ENCODE peak calls at places on chromosomes 7 and 10, in seven cellular contexts. One of them, this sample, is unnamed.
A peak's percentile ranks its signal among the peaks of the same experiment; 100 is the strongest.

GRCh38 chr7:68925241-68925640 is 673.0 kb upstream of the AUTS2 start:
- DNase-seq in transverse colon: no peak
- DNase-seq in K562: no peak
- DNase-seq in thyroid gland: no peak
- DNase-seq in uterus: no peak
- DNase-seq in spleen: no peak
- DNase-seq in stomach: no peak
- DNase-seq in this sample: no peak

GRCh38 chr10:35875281-35875680 is 233.2 kb upstream of the FZD8 start:
- DNase-seq in spleen: no peak
- DNase-seq in K562: no peak
- DNase-seq in thyroid gland: peak; percentile 48
- DNase-seq in stomach: no peak
- DNase-seq in transverse colon: no peak
- DNase-seq in uterus: peak; percentile 27
- DNase-seq in this sample: no peak

GRCh38 chr7:68317476-68317875 is 1280.8 kb upstream of the AUTS2 start:
- DNase-seq in K562: no peak
- DNase-seq in thyroid gland: peak; percentile 29
- DNase-seq in stomach: no peak
- DNase-seq in spleen: no peak
- DNase-seq in uterus: no peak
- DNase-seq in transverse colon: no peak
- DNase-seq in this sample: no peak

GRCh38 chr7:56091591-56091990 is 1.2 kb downstream of the PHKG1 start:
- DNase-seq in transverse colon: peak; percentile 24
- DNase-seq in thyroid gland: peak; percentile 55
- DNase-seq in uterus: no peak
- DNase-seq in stomach: no peak
- DNase-seq in spleen: no peak
- DNase-seq in K562: no peak
- DNase-seq in this sample: peak; percentile 84

GRCh38 chr7:139183878-139184338 is 47.1 kb upstream of the UBN2 start:
- DNase-seq in uterus: no peak
- DNase-seq in K562: peak; percentile 89
- DNase-seq in stomach: no peak
- DNase-seq in spleen: no peak
- DNase-seq in thyroid gland: no peak
- DNase-seq in transverse colon: no peak
- DNase-seq in this sample: no peak

GRCh38 chr10:3217853-3218252 is 45.3 kb upstream of the PITRM1 start:
- DNase-seq in uterus: no peak
- DNase-seq in thyroid gland: no peak
- DNase-seq in spleen: no peak
- DNase-seq in K562: no peak
- DNase-seq in transverse colon: no peak
- DNase-seq in stomach: no peak
- DNase-seq in this sample: no peak

GRCh38 chr10:29917311-29917710 is 142.1 kb downstream of the JCAD start:
- DNase-seq in spleen: no peak
- DNase-seq in uterus: no peak
- DNase-seq in K562: no peak
- DNase-seq in stomach: peak; percentile 27
- DNase-seq in thyroid gland: no peak
- DNase-seq in transverse colon: no peak
- DNase-seq in this sample: no peak

GRCh38 chr7:141053626-141054025 is 20.2 kb upstream of the TMEM178B start:
- DNase-seq in uterus: no peak
- DNase-seq in transverse colon: no peak
- DNase-seq in spleen: no peak
- DNase-seq in thyroid gland: no peak
- DNase-seq in stomach: no peak
- DNase-seq in K562: no peak
- DNase-seq in this sample: no peak

GRCh38 chr7:145718129-145718528 is 398.5 kb upstream of the CNTNAP2 start:
- DNase-seq in K562: no peak
- DNase-seq in spleen: no peak
- DNase-seq in uterus: no peak
- DNase-seq in transverse colon: no peak
- DNase-seq in stomach: no peak
- DNase-seq in thyroid gland: no peak
- DNase-seq in this sample: no peak

GRCh38 chr7:121410829-121411596 is 14.9 kb upstream of the FAM3C start:
- DNase-seq in thyroid gland: no peak
- DNase-seq in uterus: no peak
- DNase-seq in transverse colon: no peak
- DNase-seq in K562: peak; percentile 83
- DNase-seq in stomach: no peak
- DNase-seq in spleen: no peak
- DNase-seq in this sample: no peak

GRCh38 chr7:6495597-6496262 is 48.0 kb upstream of the DAGLB start:
- DNase-seq in K562: no peak
- DNase-seq in uterus: no peak
- DNase-seq in stomach: no peak
- DNase-seq in spleen: no peak
- DNase-seq in thyroid gland: no peak
- DNase-seq in transverse colon: no peak
- DNase-seq in this sample: no peak

GRCh38 chr10:68559872-68560200 is 301 bp upstream of the TET1 start:
- DNase-seq in stomach: no peak
- DNase-seq in transverse colon: no peak
- DNase-seq in uterus: no peak
- DNase-seq in thyroid gland: peak; percentile 2
- DNase-seq in K562: no peak
- DNase-seq in spleen: no peak
- DNase-seq in this sample: peak; percentile 35

GRCh38 chr10:62194924-62195674 is 73.5 kb downstream of the RTKN2 start:
- DNase-seq in uterus: no peak
- DNase-seq in K562: no peak
- DNase-seq in transverse colon: no peak
- DNase-seq in stomach: no peak
- DNase-seq in spleen: no peak
- DNase-seq in thyroid gland: no peak
- DNase-seq in this sample: no peak

GRCh38 chr10:78231930-78232329 is 198.3 kb downstream of the RPS24 start:
- DNase-seq in stomach: no peak
- DNase-seq in K562: peak; percentile 8
- DNase-seq in uterus: no peak
- DNase-seq in transverse colon: no peak
- DNase-seq in thyroid gland: no peak
- DNase-seq in spleen: no peak
- DNase-seq in this sample: no peak

GRCh38 chr10:99906470-99906869 is 103.3 kb downstream of the DNMBP start:
- DNase-seq in transverse colon: no peak
- DNase-seq in uterus: peak; percentile 69
- DNase-seq in K562: peak; percentile 47
- DNase-seq in thyroid gland: no peak
- DNase-seq in spleen: no peak
- DNase-seq in stomach: peak; percentile 52
- DNase-seq in this sample: peak; percentile 41

GRCh38 chr10:88664142-88664541 is at the start of gene LIPF:
- DNase-seq in K562: no peak
- DNase-seq in transverse colon: no peak
- DNase-seq in stomach: no peak
- DNase-seq in thyroid gland: no peak
- DNase-seq in spleen: no peak
- DNase-seq in uterus: no peak
- DNase-seq in this sample: no peak

GRCh38 chr7:101093907-101094306 is 8.6 kb downstream of the TRIM56 start:
- DNase-seq in thyroid gland: no peak
- DNase-seq in transverse colon: no peak
- DNase-seq in uterus: no peak
- DNase-seq in K562: no peak
- DNase-seq in stomach: no peak
- DNase-seq in spleen: no peak
- DNase-seq in this sample: no peak

DNA sequence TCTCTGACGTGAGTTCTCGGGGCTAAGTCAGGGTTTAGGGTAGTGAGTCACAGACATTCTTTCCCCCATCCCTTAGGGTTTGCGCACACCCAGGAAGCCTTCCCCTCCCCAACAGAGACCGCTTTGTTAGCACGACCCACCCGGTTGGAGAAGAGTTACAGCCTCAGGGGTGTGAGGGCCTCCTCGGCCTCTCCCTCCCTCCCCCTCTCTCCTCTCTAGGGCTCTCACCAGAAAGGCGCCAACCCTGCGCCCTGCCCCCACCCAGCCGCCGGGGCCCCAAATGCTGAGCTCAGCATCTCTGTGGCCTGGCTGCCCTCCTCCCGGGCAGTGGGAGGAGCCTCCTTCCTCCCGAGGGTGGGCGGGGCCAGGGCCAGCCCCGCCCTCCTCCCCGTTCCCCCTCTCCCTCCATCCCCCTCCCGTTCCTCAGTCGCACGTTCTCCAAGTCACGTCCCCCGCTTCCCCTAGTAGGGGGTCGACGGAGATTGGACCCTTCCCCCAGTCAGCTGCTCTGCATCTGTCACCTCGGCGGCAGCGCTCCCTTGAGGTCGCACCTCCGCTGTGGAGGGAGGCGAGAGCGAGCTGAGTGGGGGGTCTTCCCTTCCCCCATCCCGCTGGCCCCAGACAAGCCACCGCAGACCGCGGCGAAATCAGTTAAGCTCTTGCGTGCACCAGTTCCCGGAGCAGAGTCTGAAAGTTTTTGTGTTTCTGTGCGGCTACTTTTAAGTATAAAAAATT is 13.0 kb upstream of the DDIT4 start:
- DNase-seq in stomach: peak; percentile 83
- DNase-seq in transverse colon: peak; percentile 90
- DNase-seq in uterus: peak; percentile 91
- DNase-seq in spleen: peak; percentile 97
- DNase-seq in thyroid gland: peak; percentile 85
- DNase-seq in K562: peak; percentile 95
- DNase-seq in this sample: peak; percentile 96
- TF ChIP-seq CTCF in stomach: no peak
- TF ChIP-seq CTCF in transverse colon: no peak
- TF ChIP-seq CTCF in uterus: no peak
- TF ChIP-seq CTCF in spleen: peak; percentile 27
- TF ChIP-seq CTCF in thyroid gland: no peak
- TF ChIP-seq CTCF in K562: no peak
- TF ChIP-seq CTCF in this sample: no peak

DNA sequence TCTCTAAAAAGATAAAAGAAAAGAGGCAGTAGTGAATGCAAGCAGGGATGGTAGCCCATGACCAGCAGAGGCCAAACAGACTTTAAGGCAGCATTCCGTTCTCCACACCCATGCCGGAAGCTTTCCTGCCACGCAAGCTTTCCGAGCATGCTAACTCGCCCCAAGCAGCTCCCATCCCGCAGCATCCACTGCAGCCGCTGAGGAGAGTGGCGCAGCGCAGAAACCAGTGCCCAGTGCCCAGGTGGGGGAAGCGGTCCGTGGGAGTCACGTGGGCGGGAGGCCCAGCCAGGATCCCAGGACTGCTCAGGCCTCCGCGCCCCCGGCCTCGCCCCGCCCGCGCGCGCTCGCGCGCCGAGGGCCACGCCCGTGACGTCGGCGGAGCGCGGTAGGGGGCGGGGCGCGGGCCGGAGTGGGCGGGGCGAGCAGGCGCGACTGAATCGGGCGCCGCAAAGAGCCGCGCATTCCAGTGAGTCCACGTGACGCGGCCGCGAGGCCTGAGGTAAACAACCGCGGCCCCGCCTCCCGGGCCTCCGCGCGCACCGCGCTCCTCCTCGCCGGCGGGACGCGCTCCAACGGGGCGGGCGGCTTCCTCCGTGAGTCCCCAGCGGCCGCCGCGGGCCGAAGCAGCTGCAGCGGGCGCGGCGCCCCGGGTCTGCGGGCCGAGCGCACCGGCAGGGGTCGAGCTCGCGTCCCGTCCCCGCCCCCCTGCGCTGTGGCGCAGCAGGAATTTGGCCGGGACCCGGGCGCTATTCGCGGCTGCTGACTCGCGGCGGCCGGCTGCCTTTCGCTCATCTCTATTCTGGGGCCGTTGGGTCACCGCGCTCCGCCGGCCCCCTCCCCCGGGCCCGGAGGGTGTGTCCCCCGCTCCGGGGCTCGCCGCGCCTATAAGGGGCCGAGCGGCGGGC is at the start of gene OTUD1:
- DNase-seq in uterus: peak; percentile 96
- DNase-seq in stomach: peak; percentile 98
- DNase-seq in thyroid gland: peak; percentile 98
- DNase-seq in transverse colon: peak; percentile 96
- DNase-seq in spleen: peak; percentile 100
- DNase-seq in K562: peak; percentile 93
- DNase-seq in this sample: peak; percentile 95
- TF ChIP-seq POLR2A in uterus: peak; percentile 88
- TF ChIP-seq POLR2A in stomach: no peak
- TF ChIP-seq POLR2A in thyroid gland: no peak
- TF ChIP-seq POLR2A in transverse colon: peak; percentile 62
- TF ChIP-seq POLR2A in spleen: peak; percentile 88
- TF ChIP-seq POLR2A in K562: peak; percentile 48
- TF ChIP-seq POLR2A in this sample: no peak

GRCh38 chr7:90266808-90267207 is 21.8 kb downstream of the CFAP69 start:
- DNase-seq in thyroid gland: no peak
- DNase-seq in spleen: no peak
- DNase-seq in uterus: no peak
- DNase-seq in K562: no peak
- DNase-seq in stomach: no peak
- DNase-seq in transverse colon: no peak
- DNase-seq in this sample: no peak

GRCh38 chr7:90256778-90257177 is 11.8 kb downstream of the CFAP69 start:
- DNase-seq in uterus: no peak
- DNase-seq in K562: no peak
- DNase-seq in transverse colon: no peak
- DNase-seq in thyroid gland: no peak
- DNase-seq in stomach: no peak
- DNase-seq in spleen: no peak
- DNase-seq in this sample: no peak

GRCh38 chr7:90261441-90261840 is 16.5 kb downstream of the CFAP69 start:
- DNase-seq in K562: no peak
- DNase-seq in stomach: no peak
- DNase-seq in transverse colon: no peak
- DNase-seq in spleen: no peak
- DNase-seq in uterus: no peak
- DNase-seq in thyroid gland: no peak
- DNase-seq in this sample: no peak

GRCh38 chr7:90267263-90267858 is 22.4 kb downstream of the CFAP69 start:
- DNase-seq in uterus: no peak
- DNase-seq in transverse colon: no peak
- DNase-seq in thyroid gland: no peak
- DNase-seq in stomach: no peak
- DNase-seq in K562: no peak
- DNase-seq in spleen: no peak
- DNase-seq in this sample: no peak

DNA sequence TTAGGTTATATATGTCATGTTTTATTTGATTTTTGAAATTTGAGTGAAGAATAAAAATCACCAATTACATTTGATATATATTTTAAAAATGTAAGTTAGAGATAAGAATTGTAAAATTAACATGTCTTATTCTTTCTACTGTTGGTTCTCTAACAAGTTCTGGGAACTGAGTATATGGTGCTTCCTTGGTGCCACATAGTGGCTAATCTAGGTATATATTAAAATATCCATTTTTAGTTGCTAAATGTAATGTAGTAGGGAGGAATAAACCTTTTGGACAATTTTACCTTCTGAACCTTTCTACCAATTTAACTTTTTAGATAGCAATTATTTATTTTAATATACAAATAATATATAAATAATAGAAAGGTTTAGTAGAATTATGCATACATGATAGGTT is 17.5 kb downstream of the CFAP69 start:
- DNase-seq in uterus: no peak
- DNase-seq in transverse colon: no peak
- DNase-seq in K562: peak; percentile 30
- DNase-seq in spleen: no peak
- DNase-seq in thyroid gland: no peak
- DNase-seq in stomach: no peak
- DNase-seq in this sample: no peak
- TF ChIP-seq CTCF in uterus: peak; percentile 42
- TF ChIP-seq CTCF in transverse colon: peak; percentile 60
- TF ChIP-seq CTCF in K562: peak; percentile 69
- TF ChIP-seq CTCF in spleen: peak; percentile 34
- TF ChIP-seq CTCF in thyroid gland: peak; percentile 54
- TF ChIP-seq CTCF in stomach: peak; percentile 7
- TF ChIP-seq CTCF in this sample: no peak

GRCh38 chr10:87094373-87095240 is at the start of the genes GLUD1 and SHLD2:
- DNase-seq in transverse colon: peak; percentile 93
- DNase-seq in uterus: peak; percentile 88
- DNase-seq in spleen: peak; percentile 99
- DNase-seq in thyroid gland: peak; percentile 95
- DNase-seq in K562: peak; percentile 91
- DNase-seq in stomach: peak; percentile 92
- DNase-seq in this sample: peak; percentile 98
- TF ChIP-seq POLR2A in transverse colon: peak; percentile 73
- TF ChIP-seq POLR2A in uterus: peak; percentile 82
- TF ChIP-seq POLR2A in spleen: peak; percentile 58
- TF ChIP-seq POLR2A in thyroid gland: peak; percentile 63
- TF ChIP-seq POLR2A in K562: peak; percentile 63
- TF ChIP-seq POLR2A in stomach: no peak
- TF ChIP-seq POLR2A in this sample: no peak